ENCODE peak calls at places on chromosomes 12 and 14, in four cellular contexts. V, P, G and N are unnamed samples.

GRCh38 chr14:100341301-100342031 is 18.3 kb downstream of the SLC25A47 start:
- DNase-seq in V (no peak), P (no peak), G (no peak), N (peak; percentile 98)

GRCh38 chr14:64680675-64681060 is 23.6 kb upstream of the PLEKHG3 start:
- DNase-seq in V (no peak), P (no peak), G (no peak), N (no peak)

GRCh38 chr12:124916370-124917134 is 2.1 kb upstream of the UBC start:
- DNase-seq in V (peak; percentile 46), P (peak; percentile 20), G (peak; percentile 90), N (peak; percentile 88)

GRCh38 chr12:96150442-96150841 is 43.7 kb upstream of the ELK3 start:
- DNase-seq in V (no peak), P (no peak), G (no peak), N (no peak)

GRCh38 chr14:56087824-56088571 is 30.2 kb upstream of the PELI2 start:
- DNase-seq in V (no peak), P (no peak), G (no peak), N (no peak)

GRCh38 chr12:65074932-65075331 is 46.2 kb downstream of the WIF1 start:
- DNase-seq in V (peak; percentile 47), P (no peak), G (peak; percentile 27), N (no peak)

GRCh38 chr14:68739701-68740100 is 53.2 kb downstream of the ZFP36L1 start:
- DNase-seq in V (no peak), P (no peak), G (no peak), N (no peak)

GRCh38 chr12:49547090-49547690 is 8.4 kb downstream of the KCNH3 start:
- DNase-seq in V (no peak), P (no peak), G (no peak), N (no peak)

GRCh38 chr14:99258341-99258781 is 13.6 kb downstream of the BCL11B start:
- DNase-seq in V (peak; percentile 72), P (no peak), G (no peak), N (no peak)

GRCh38 chr14:33794791-33795300 is 156.0 kb downstream of the EGLN3 start:
- DNase-seq in V (no peak), P (no peak), G (no peak), N (peak; percentile 7)

GRCh38 chr14:92651106-92651792 is 97.2 kb downstream of the LGMN start:
- DNase-seq in V (no peak), P (no peak), G (no peak), N (no peak)

GRCh38 chr12:115259968-115260806 is 576.2 kb upstream of the TBX3 start:
- DNase-seq in V (no peak), P (no peak), G (no peak), N (no peak)

GRCh38 chr14:99609245-99610117 is 5.5 kb upstream of the CCDC85C start:
- DNase-seq in V (no peak), P (no peak), G (no peak), N (no peak)

GRCh38 chr12:1830981-1831930 is 10.9 kb downstream of the LRTM2 start:
- DNase-seq in V (peak; percentile 90), P (peak; percentile 65), G (no peak), N (peak; percentile 68)

GRCh38 chr12:83676896-83677295 is 990.2 kb downstream of the TMTC2 start:
- DNase-seq in V (no peak), P (no peak), G (no peak), N (no peak)

GRCh38 chr12:34406996-34407300 is 384.7 kb downstream of the ALG10 start:
- DNase-seq in V (no peak), P (no peak), G (no peak), N (no peak)

GRCh38 chr14:68574906-68575305 is 218.0 kb downstream of the ZFP36L1 start:
- DNase-seq in V (no peak), P (no peak), G (no peak), N (no peak)

GRCh38 chr12:76303989-76304460 is 44.2 kb downstream of the BBS10 start:
- DNase-seq in V (no peak), P (no peak), G (no peak), N (no peak)

GRCh38 chr12:109241936-109242335 is 67.1 kb downstream of the FOXN4 start:
- DNase-seq in V (no peak), P (no peak), G (no peak), N (no peak)

GRCh38 chr12:121791671-121792496 is 1.6 kb downstream of the RHOF start:
- DNase-seq in V (no peak), P (no peak), G (no peak), N (no peak)

GRCh38 chr12:125418902-125419564 is 353.8 kb downstream of the AACS start:
- DNase-seq in V (no peak), P (no peak), G (no peak), N (no peak)

GRCh38 chr14:100059433-100059781 is 5.8 kb upstream of the EVL start:
- DNase-seq in V (no peak), P (no peak), G (no peak), N (no peak)

GRCh38 chr12:97713217-97713616 is 250.6 kb downstream of the RMST start:
- DNase-seq in V (no peak), P (no peak), G (no peak), N (no peak)

GRCh38 chr14:95667251-95667693 is 19.0 kb upstream of the TCL1B start:
- DNase-seq in V (no peak), P (no peak), G (no peak), N (no peak)
- H3K4me2 ChIP-seq in V (peak overlapping the region; percentile 57), P (no peak overlapping the region), G (no peak overlapping the region), N (no peak overlapping the region)

GRCh38 chr14:47507866-47508265 is 167.5 kb downstream of the MDGA2 start:
- DNase-seq in V (no peak), P (no peak), G (no peak), N (no peak)

GRCh38 chr14:47511829-47512228 is 163.6 kb downstream of the MDGA2 start:
- DNase-seq in V (no peak), P (no peak), G (no peak), N (no peak)

DNA sequence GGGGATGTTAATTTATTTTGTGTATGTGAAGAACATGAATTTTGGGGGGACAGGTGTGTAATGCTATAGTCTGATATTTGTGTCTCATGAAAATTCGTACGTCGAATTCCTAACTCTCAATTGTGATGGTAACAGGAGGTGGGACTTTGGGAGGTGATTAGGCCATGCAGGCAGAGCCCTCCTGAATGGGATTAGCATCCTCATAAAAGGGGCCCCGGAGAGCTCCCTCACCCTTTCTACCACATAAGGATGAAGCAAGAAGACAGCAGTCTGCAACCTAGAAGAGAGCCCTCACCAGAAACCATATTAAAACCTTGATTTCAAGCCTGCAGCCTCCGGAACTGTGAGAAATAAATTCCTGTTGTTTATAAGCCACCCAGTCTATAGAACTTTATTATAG is 165.4 kb downstream of the MDGA2 start:
- DNase-seq in V (peak; percentile 12), P (no peak), G (no peak), N (no peak)
- TF ChIP-seq EZH2 in V (no peak), P (no peak), G (no peak), N (no peak)

GRCh38 chr12:13186292-13186691 is 10.2 kb upstream of the EMP1 start:
- DNase-seq in V (no peak), P (no peak), G (no peak), N (no peak)

GRCh38 chr12:13179159-13180074 is 17.1 kb upstream of the EMP1 start:
- DNase-seq in V (peak; percentile 69), P (no peak), G (no peak), N (no peak)

GRCh38 chr12:13181375-13182070 is 15.0 kb upstream of the EMP1 start:
- DNase-seq in V (no peak), P (no peak), G (no peak), N (no peak)

GRCh38 chr12:13183621-13184020 is 12.9 kb upstream of the EMP1 start:
- DNase-seq in V (no peak), P (no peak), G (no peak), N (no peak)

DNA sequence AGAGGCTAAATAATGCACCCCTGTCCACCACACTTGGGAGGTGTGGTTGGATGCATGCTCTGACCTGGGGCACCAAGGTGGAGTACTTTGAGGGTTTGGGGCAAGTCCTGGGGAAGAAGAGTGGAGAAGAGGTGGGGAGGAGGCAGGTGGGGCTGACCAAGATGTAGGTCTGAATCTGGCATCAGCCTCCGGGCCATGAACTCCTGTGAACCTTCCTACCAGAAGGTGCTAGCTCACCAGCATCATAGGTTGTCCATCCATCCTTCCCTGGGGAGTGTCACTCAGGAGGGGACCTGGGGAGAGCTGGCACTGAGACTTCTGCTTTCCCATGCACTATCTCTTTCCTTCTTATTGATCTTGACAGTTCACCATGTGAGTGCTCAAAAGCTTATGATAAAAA is 13.6 kb upstream of the EMP1 start:
- DNase-seq in V (no peak), P (no peak), G (no peak), N (no peak)
- TF ChIP-seq POLR2AphosphoS5 in V (no peak), P (no peak), G (no peak), N (no peak)

GRCh38 chr12:110790301-110790700 is 47.6 kb upstream of the PPP1CC start:
- DNase-seq in V (no peak), P (no peak), G (no peak), N (no peak)
- H3K4me2 ChIP-seq in V (no peak overlapping the region), P (no peak overlapping the region), G (no peak overlapping the region), N (no peak overlapping the region)

GRCh38 chr12:40117818-40118217 is 11.9 kb upstream of the SLC2A13 start:
- DNase-seq in V (no peak), P (no peak), G (no peak), N (no peak)
- TF ChIP-seq EZH2 in V (no peak), P (no peak), G (no peak), N (no peak)

GRCh38 chr14:94332063-94332583 is 9.0 kb upstream of the SERPINA6 start:
- DNase-seq in V (no peak), P (no peak), G (no peak), N (no peak)

GRCh38 chr14:94329857-94330256 is 6.7 kb upstream of the SERPINA6 start:
- DNase-seq in V (no peak), P (no peak), G (no peak), N (no peak)

GRCh38 chr14:94331462-94331861 is 8.3 kb upstream of the SERPINA6 start:
- DNase-seq in V (no peak), P (no peak), G (no peak), N (no peak)

GRCh38 chr14:94330857-94331256 is 7.7 kb upstream of the SERPINA6 start:
- DNase-seq in V (no peak), P (no peak), G (no peak), N (no peak)

GRCh38 chr14:94330432-94330831 is 7.3 kb upstream of the SERPINA6 start:
- DNase-seq in V (no peak), P (no peak), G (no peak), N (no peak)
- TF ChIP-seq POLR2AphosphoS5 in V (no peak), P (no peak), G (no peak), N (no peak)

GRCh38 chr14:89719371-89720075 is 235.0 kb downstream of the EFCAB11 start:
- DNase-seq in V (no peak), P (no peak), G (no peak), N (no peak)
- H3K4me2 ChIP-seq in V (no peak overlapping the region), P (no peak overlapping the region), G (no peak overlapping the region), N (no peak overlapping the region)